ENCODE peak calls at places on chromosomes 11 and 22, in seven cellular contexts. One of them, this sample, is unnamed.

GRCh38 chr22:36773935-36774334 is 2.0 kb downstream of the IFT27 start:
- DNase-seq in H9: no peak
- DNase-seq in H1: no peak
- DNase-seq in IMR-90: peak
- DNase-seq in mesenchymal stem cell: peak
- DNase-seq in mesendoderm: peak
- DNase-seq in trophoblast cell: no peak
- DNase-seq in this sample: no peak

GRCh38 chr11:72720806-72721205 is 31.4 kb downstream of the ARAP1 start:
- DNase-seq in H9: no peak
- DNase-seq in H1: no peak
- DNase-seq in IMR-90: no peak
- DNase-seq in mesenchymal stem cell: no peak
- DNase-seq in mesendoderm: no peak
- DNase-seq in trophoblast cell: no peak
- DNase-seq in this sample: no peak

GRCh38 chr11:114846040-114846791 is 167.9 kb downstream of the NXPE2 start:
- DNase-seq in H9: peak
- DNase-seq in H1: no peak
- DNase-seq in IMR-90: no peak
- DNase-seq in mesenchymal stem cell: peak
- DNase-seq in mesendoderm: peak
- DNase-seq in trophoblast cell: no peak
- DNase-seq in this sample: no peak

GRCh38 chr22:23137905-23138520 is 3.8 kb downstream of the RSPH14 start:
- DNase-seq in H9: no peak
- DNase-seq in H1: no peak
- DNase-seq in IMR-90: no peak
- DNase-seq in mesenchymal stem cell: no peak
- DNase-seq in mesendoderm: peak
- DNase-seq in trophoblast cell: no peak
- DNase-seq in this sample: no peak

GRCh38 chr11:119739975-119740374 is 11.0 kb upstream of the NECTIN1 start:
- DNase-seq in H9: no peak
- DNase-seq in H1: no peak
- DNase-seq in IMR-90: no peak
- DNase-seq in mesenchymal stem cell: no peak
- DNase-seq in mesendoderm: peak
- DNase-seq in trophoblast cell: no peak
- DNase-seq in this sample: no peak

GRCh38 chr22:44574057-44574456 is 76.0 kb upstream of the RTL6 start:
- DNase-seq in H9: no peak
- DNase-seq in H1: no peak
- DNase-seq in IMR-90: peak
- DNase-seq in mesenchymal stem cell: no peak
- DNase-seq in mesendoderm: no peak
- DNase-seq in trophoblast cell: no peak
- DNase-seq in this sample: no peak

GRCh38 chr22:23357028-23357427 is 176.7 kb downstream of the BCR start:
- DNase-seq in H9: no peak
- DNase-seq in H1: no peak
- DNase-seq in IMR-90: no peak
- DNase-seq in mesenchymal stem cell: no peak
- DNase-seq in mesendoderm: no peak
- DNase-seq in trophoblast cell: no peak
- DNase-seq in this sample: no peak

GRCh38 chr22:43346521-43346929 is 3.4 kb upstream of the SCUBE1 start:
- DNase-seq in H9: peak
- DNase-seq in H1: peak
- DNase-seq in IMR-90: no peak
- DNase-seq in mesenchymal stem cell: peak
- DNase-seq in mesendoderm: peak
- DNase-seq in trophoblast cell: peak
- DNase-seq in this sample: peak

GRCh38 chr11:114040706-114041211 is 18.8 kb upstream of the ZBTB16 start:
- DNase-seq in H9: no peak
- DNase-seq in H1: no peak
- DNase-seq in IMR-90: peak
- DNase-seq in mesenchymal stem cell: peak
- DNase-seq in mesendoderm: no peak
- DNase-seq in trophoblast cell: no peak
- DNase-seq in this sample: no peak

GRCh38 chr11:73048446-73048845 is 93.7 kb downstream of the FCHSD2 start:
- DNase-seq in H9: no peak
- DNase-seq in H1: no peak
- DNase-seq in IMR-90: no peak
- DNase-seq in mesenchymal stem cell: no peak
- DNase-seq in mesendoderm: no peak
- DNase-seq in trophoblast cell: no peak
- DNase-seq in this sample: no peak

GRCh38 chr11:102419181-102419580 is 33.4 kb downstream of the TMEM123 start:
- DNase-seq in H9: no peak
- DNase-seq in H1: no peak
- DNase-seq in IMR-90: no peak
- DNase-seq in mesenchymal stem cell: no peak
- DNase-seq in mesendoderm: no peak
- DNase-seq in trophoblast cell: no peak
- DNase-seq in this sample: no peak

GRCh38 chr22:16917144-16918003 is 90.6 kb downstream of the GAB4 start:
- DNase-seq in H9: peak
- DNase-seq in H1: no peak
- DNase-seq in IMR-90: peak
- DNase-seq in mesenchymal stem cell: no peak
- DNase-seq in mesendoderm: peak
- DNase-seq in trophoblast cell: peak
- DNase-seq in this sample: peak

GRCh38 chr11:42840176-42840829 is 471.5 kb upstream of the API5 start:
- DNase-seq in H9: no peak
- DNase-seq in H1: no peak
- DNase-seq in IMR-90: no peak
- DNase-seq in mesenchymal stem cell: no peak
- DNase-seq in mesendoderm: no peak
- DNase-seq in trophoblast cell: no peak
- DNase-seq in this sample: no peak

GRCh38 chr11:47583844-47584243 is 2.6 kb upstream of the FAM180B start:
- DNase-seq in H9: no peak
- DNase-seq in H1: no peak
- DNase-seq in IMR-90: no peak
- DNase-seq in mesenchymal stem cell: no peak
- DNase-seq in mesendoderm: no peak
- DNase-seq in trophoblast cell: no peak
- DNase-seq in this sample: no peak

GRCh38 chr22:32546480-32546879 is 71.9 kb downstream of the FBXO7 start:
- DNase-seq in H9: no peak
- DNase-seq in H1: no peak
- DNase-seq in IMR-90: no peak
- DNase-seq in mesenchymal stem cell: no peak
- DNase-seq in mesendoderm: peak
- DNase-seq in trophoblast cell: no peak
- DNase-seq in this sample: no peak

GRCh38 chr11:102831128-102831708 is 12.2 kb downstream of the MMP3 start:
- DNase-seq in H9: peak
- DNase-seq in H1: no peak
- DNase-seq in IMR-90: peak
- DNase-seq in mesenchymal stem cell: peak
- DNase-seq in mesendoderm: peak
- DNase-seq in trophoblast cell: no peak
- DNase-seq in this sample: no peak

GRCh38 chr11:965206-965775 is 39.6 kb downstream of the AP2A2 start:
- DNase-seq in H9: no peak
- DNase-seq in H1: no peak
- DNase-seq in IMR-90: no peak
- DNase-seq in mesenchymal stem cell: no peak
- DNase-seq in mesendoderm: no peak
- DNase-seq in trophoblast cell: no peak
- DNase-seq in this sample: no peak

GRCh38 chr11:13629752-13630151 is 38.7 kb upstream of the FAR1 start:
- DNase-seq in H9: no peak
- DNase-seq in H1: no peak
- DNase-seq in IMR-90: no peak
- DNase-seq in mesenchymal stem cell: no peak
- DNase-seq in mesendoderm: no peak
- DNase-seq in trophoblast cell: no peak
- DNase-seq in this sample: no peak

GRCh38 chr11:61972796-61973602 is 5.6 kb upstream of the FTH1 start:
- DNase-seq in H9: no peak
- DNase-seq in H1: no peak
- DNase-seq in IMR-90: peak
- DNase-seq in mesenchymal stem cell: peak
- DNase-seq in mesendoderm: no peak
- DNase-seq in trophoblast cell: peak
- DNase-seq in this sample: no peak

GRCh38 chr11:16280256-16280682 is 76.1 kb downstream of the SOX6 start:
- DNase-seq in H9: no peak
- DNase-seq in H1: no peak
- DNase-seq in IMR-90: no peak
- DNase-seq in mesenchymal stem cell: no peak
- DNase-seq in mesendoderm: no peak
- DNase-seq in trophoblast cell: no peak
- DNase-seq in this sample: no peak

GRCh38 chr11:127052420-127052819 is 51.9 kb upstream of the KIRREL3 start:
- DNase-seq in H9: no peak
- DNase-seq in H1: no peak
- DNase-seq in IMR-90: no peak
- DNase-seq in mesenchymal stem cell: no peak
- DNase-seq in mesendoderm: peak
- DNase-seq in trophoblast cell: no peak
- DNase-seq in this sample: peak

GRCh38 chr11:66281776-66282467 is 3.9 kb downstream of the CNIH2 start:
- DNase-seq in H9: no peak
- DNase-seq in H1: no peak
- DNase-seq in IMR-90: no peak
- DNase-seq in mesenchymal stem cell: no peak
- DNase-seq in mesendoderm: no peak
- DNase-seq in trophoblast cell: no peak
- DNase-seq in this sample: no peak

GRCh38 chr22:37019309-37020191 is at the start of the genes MPST and TST:
- DNase-seq in H9: peak
- DNase-seq in H1: no peak
- DNase-seq in IMR-90: peak
- DNase-seq in mesenchymal stem cell: peak
- DNase-seq in mesendoderm: peak
- DNase-seq in trophoblast cell: peak
- DNase-seq in this sample: peak

GRCh38 chr11:44901120-44901519 is 49.6 kb downstream of the TP53I11 start:
- DNase-seq in H9: no peak
- DNase-seq in H1: no peak
- DNase-seq in IMR-90: no peak
- DNase-seq in mesenchymal stem cell: no peak
- DNase-seq in mesendoderm: no peak
- DNase-seq in trophoblast cell: no peak
- DNase-seq in this sample: no peak

GRCh38 chr11:133052537-133052936 is 479.8 kb downstream of the OPCML start:
- DNase-seq in H9: no peak
- DNase-seq in H1: no peak
- DNase-seq in IMR-90: no peak
- DNase-seq in mesenchymal stem cell: no peak
- DNase-seq in mesendoderm: no peak
- DNase-seq in trophoblast cell: no peak
- DNase-seq in this sample: no peak

GRCh38 chr11:47270331-47271271 is 668 bp downstream of the MADD start:
- DNase-seq in H9: no peak
- DNase-seq in H1: no peak
- DNase-seq in IMR-90: peak
- DNase-seq in mesenchymal stem cell: peak
- DNase-seq in mesendoderm: peak
- DNase-seq in trophoblast cell: peak
- DNase-seq in this sample: no peak

GRCh38 chr11:102604875-102605274 is 20.3 kb downstream of the MMP20 start:
- DNase-seq in H9: no peak
- DNase-seq in H1: peak
- DNase-seq in IMR-90: no peak
- DNase-seq in mesenchymal stem cell: no peak
- DNase-seq in mesendoderm: peak
- DNase-seq in trophoblast cell: no peak
- DNase-seq in this sample: no peak

GRCh38 chr22:43827926-43828710 is 16.0 kb upstream of the EFCAB6 start:
- DNase-seq in H9: peak
- DNase-seq in H1: no peak
- DNase-seq in IMR-90: no peak
- DNase-seq in mesenchymal stem cell: no peak
- DNase-seq in mesendoderm: no peak
- DNase-seq in trophoblast cell: no peak
- DNase-seq in this sample: no peak

GRCh38 chr11:45500457-45500856 is 165.0 kb downstream of the CHST1 start:
- DNase-seq in H9: no peak
- DNase-seq in H1: no peak
- DNase-seq in IMR-90: no peak
- DNase-seq in mesenchymal stem cell: no peak
- DNase-seq in mesendoderm: peak
- DNase-seq in trophoblast cell: no peak
- DNase-seq in this sample: peak

DNA sequence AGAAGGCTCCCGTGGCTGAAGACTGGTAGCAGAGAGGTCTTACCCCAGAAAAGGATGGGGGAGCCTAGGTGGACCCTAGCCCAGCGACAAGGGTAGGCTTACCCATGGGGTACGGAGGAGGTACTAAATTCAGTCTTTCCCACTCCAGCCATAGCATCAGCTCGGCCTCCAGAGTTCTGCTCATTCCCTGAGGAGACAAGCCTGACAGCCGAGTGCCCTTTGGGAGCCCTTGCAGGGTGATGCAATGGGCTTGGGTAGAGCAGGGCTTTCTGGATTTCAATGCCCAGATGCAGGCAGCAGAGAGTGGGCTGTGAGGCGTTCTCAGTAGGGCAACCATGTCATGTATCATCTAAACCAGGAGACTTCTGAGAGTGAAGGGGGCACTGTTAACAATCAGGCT is 124.7 kb downstream of the MICAL2 start:
- DNase-seq in H9: no peak
- DNase-seq in H1: no peak
- DNase-seq in IMR-90: no peak
- DNase-seq in mesenchymal stem cell: no peak
- DNase-seq in mesendoderm: no peak
- DNase-seq in trophoblast cell: no peak
- DNase-seq in this sample: no peak
- H3K23ac ChIP-seq in H9: no peak
- H3K23ac ChIP-seq in H1: no peak
- H3K23ac ChIP-seq in IMR-90: no peak
- H3K23ac ChIP-seq in mesenchymal stem cell: no peak
- H3K23ac ChIP-seq in mesendoderm: no peak
- H3K23ac ChIP-seq in trophoblast cell: no peak
- H3K23ac ChIP-seq in this sample: no peak

GRCh38 chr11:69293819-69294505 is at the start of gene MYEOV:
- DNase-seq in H9: peak
- DNase-seq in H1: peak
- DNase-seq in IMR-90: no peak
- DNase-seq in mesenchymal stem cell: peak
- DNase-seq in mesendoderm: peak
- DNase-seq in trophoblast cell: peak
- DNase-seq in this sample: no peak
- H2BK120ac ChIP-seq in H9: no peak
- H2BK120ac ChIP-seq in H1: no peak
- H2BK120ac ChIP-seq in IMR-90: peak
- H2BK120ac ChIP-seq in mesenchymal stem cell: peak
- H2BK120ac ChIP-seq in mesendoderm: no peak
- H2BK120ac ChIP-seq in trophoblast cell: no peak
- H2BK120ac ChIP-seq in this sample: peak

GRCh38 chr11:81207421-81208054 is 1526.1 kb downstream of the FAM181B start:
- DNase-seq in H9: peak
- DNase-seq in H1: no peak
- DNase-seq in IMR-90: no peak
- DNase-seq in mesenchymal stem cell: no peak
- DNase-seq in mesendoderm: no peak
- DNase-seq in trophoblast cell: no peak
- DNase-seq in this sample: no peak
- H3K4ac ChIP-seq in H9: no peak
- H3K4ac ChIP-seq in H1: no peak
- H3K4ac ChIP-seq in IMR-90: no peak
- H3K4ac ChIP-seq in mesenchymal stem cell: no peak
- H3K4ac ChIP-seq in mesendoderm: no peak
- H3K4ac ChIP-seq in trophoblast cell: no peak
- H3K4ac ChIP-seq in this sample: no peak

GRCh38 chr22:45690008-45690407 is 18.4 kb downstream of the ATXN10 start:
- DNase-seq in H9: no peak
- DNase-seq in H1: no peak
- DNase-seq in IMR-90: no peak
- DNase-seq in mesenchymal stem cell: no peak
- DNase-seq in mesendoderm: no peak
- DNase-seq in trophoblast cell: no peak
- DNase-seq in this sample: no peak
- H3K23ac ChIP-seq in H9: no peak
- H3K23ac ChIP-seq in H1: no peak
- H3K23ac ChIP-seq in IMR-90: no peak
- H3K23ac ChIP-seq in mesenchymal stem cell: no peak
- H3K23ac ChIP-seq in mesendoderm: no peak
- H3K23ac ChIP-seq in trophoblast cell: no peak
- H3K23ac ChIP-seq in this sample: no peak